ENCODE peak calls at places on chromosomes 3 and 15, in seven cellular contexts. L is H1, K is mesendoderm, G is SK-N-SH, Q is HCT116, U is left lung, O is thoracic aorta. W is an unnamed sample. For H3K36me3, the result is how much of the 10 kb centered on the place peaks cover.

GRCh38 chr15:19899021-19899824 is 642.4 kb downstream of the GOLGA6L6 start:
- DNase-seq in U (no peak), O (no peak), K (no peak), Q (no peak), L (no peak), G (no peak), W (no peak)

GRCh38 chr15:65286069-65286703 is 497 bp downstream of the PARP16 start:
- DNase-seq in U (no peak), K (no peak), O (no peak), L (peak), G (no peak), Q (no peak), W (no peak)

GRCh38 chr3:134034005-134034785 is 4.5 kb upstream of the SLCO2A1 start:
- DNase-seq in L (peak), O (no peak), U (no peak), Q (no peak), G (no peak), K (no peak), W (no peak)

GRCh38 chr3:13715961-13716360 is 163.9 kb downstream of the WNT7A start:
- DNase-seq in G (peak), Q (no peak), O (no peak), U (peak), K (no peak), L (no peak), W (no peak)

GRCh38 chr3:140420621-140421357 is 257.1 kb upstream of the TRIM42 start:
- DNase-seq in U (no peak), Q (no peak), G (no peak), L (no peak), O (no peak), K (peak), W (no peak)

GRCh38 chr3:184337315-184337714 is at the start of gene FAM131A:
- DNase-seq in Q (no peak), G (no peak), L (no peak), U (no peak), O (peak), K (no peak), W (peak)

GRCh38 chr15:87129916-87130315 is 1050.2 kb downstream of the AGBL1 start:
- DNase-seq in Q (no peak), U (no peak), G (no peak), O (no peak), L (no peak), K (no peak), W (no peak)

GRCh38 chr3:51340311-51340829 is 44.7 kb upstream of the MANF start:
- DNase-seq in L (peak), G (no peak), O (no peak), K (peak), U (no peak), Q (peak), W (peak)

GRCh38 chr3:29718661-29719065 is 437.8 kb downstream of the RBMS3 start:
- DNase-seq in Q (no peak), L (no peak), U (no peak), K (no peak), O (no peak), G (no peak), W (no peak)

GRCh38 chr3:182436547-182436946 is 356.8 kb upstream of the ATP11B start:
- DNase-seq in O (no peak), K (no peak), U (no peak), G (no peak), Q (no peak), L (no peak), W (no peak)

GRCh38 chr15:64343222-64343621 is 12.8 kb downstream of the CSNK1G1 start:
- DNase-seq in K (no peak), L (no peak), O (no peak), U (no peak), Q (no peak), G (no peak), W (no peak)

GRCh38 chr3:190877925-190878324 is 15.4 kb upstream of the GMNC start:
- DNase-seq in K (peak), U (no peak), Q (no peak), L (peak), G (peak), O (no peak), W (no peak)

GRCh38 chr3:154886437-154886836 is 193.7 kb upstream of the MME start:
- DNase-seq in U (no peak), Q (no peak), G (peak), L (no peak), K (peak), O (no peak), W (no peak)

GRCh38 chr3:116916836-116917235 is 207.3 kb downstream of the TUSC7 start:
- DNase-seq in O (no peak), K (no peak), L (no peak), Q (no peak), G (no peak), U (no peak), W (no peak)

GRCh38 chr3:168696119-168696518 is 600.4 kb upstream of the GOLIM4 start:
- DNase-seq in O (no peak), L (no peak), Q (no peak), K (no peak), U (no peak), G (no peak), W (no peak)

GRCh38 chr3:123026551-123027291 is 842 bp downstream of the SEMA5B start:
- DNase-seq in G (peak), K (peak), Q (no peak), L (peak), O (no peak), U (no peak), W (peak)

GRCh38 chr15:68312701-68313204 is 35.2 kb downstream of the FEM1B start:
- DNase-seq in K (no peak), G (peak), U (no peak), Q (no peak), O (no peak), L (peak), W (peak)

GRCh38 chr15:75081150-75081549 is 57.8 kb downstream of the PPCDC start:
- DNase-seq in K (no peak), Q (no peak), O (no peak), U (no peak), L (no peak), G (no peak), W (no peak)

GRCh38 chr3:20930034-20930433 is 744.0 kb upstream of the SGO1 start:
- DNase-seq in L (no peak), U (no peak), K (peak), G (peak), O (no peak), Q (no peak), W (no peak)

GRCh38 chr15:59203026-59203425 is 3.6 kb upstream of the LDHAL6B start:
- DNase-seq in L (no peak), Q (no peak), O (no peak), U (no peak), K (no peak), G (no peak), W (no peak)

GRCh38 chr15:59197459-59197858 is 9.2 kb upstream of the LDHAL6B start:
- DNase-seq in O (no peak), L (no peak), Q (no peak), K (no peak), U (no peak), G (no peak), W (no peak)

GRCh38 chr15:59200560-59200959 is 6.1 kb upstream of the LDHAL6B start:
- DNase-seq in O (no peak), U (no peak), Q (no peak), G (no peak), K (no peak), L (no peak), W (no peak)

GRCh38 chr15:59203572-59203971 is 3.1 kb upstream of the LDHAL6B start:
- DNase-seq in G (no peak), L (no peak), O (no peak), Q (no peak), U (no peak), K (no peak), W (no peak)

DNA sequence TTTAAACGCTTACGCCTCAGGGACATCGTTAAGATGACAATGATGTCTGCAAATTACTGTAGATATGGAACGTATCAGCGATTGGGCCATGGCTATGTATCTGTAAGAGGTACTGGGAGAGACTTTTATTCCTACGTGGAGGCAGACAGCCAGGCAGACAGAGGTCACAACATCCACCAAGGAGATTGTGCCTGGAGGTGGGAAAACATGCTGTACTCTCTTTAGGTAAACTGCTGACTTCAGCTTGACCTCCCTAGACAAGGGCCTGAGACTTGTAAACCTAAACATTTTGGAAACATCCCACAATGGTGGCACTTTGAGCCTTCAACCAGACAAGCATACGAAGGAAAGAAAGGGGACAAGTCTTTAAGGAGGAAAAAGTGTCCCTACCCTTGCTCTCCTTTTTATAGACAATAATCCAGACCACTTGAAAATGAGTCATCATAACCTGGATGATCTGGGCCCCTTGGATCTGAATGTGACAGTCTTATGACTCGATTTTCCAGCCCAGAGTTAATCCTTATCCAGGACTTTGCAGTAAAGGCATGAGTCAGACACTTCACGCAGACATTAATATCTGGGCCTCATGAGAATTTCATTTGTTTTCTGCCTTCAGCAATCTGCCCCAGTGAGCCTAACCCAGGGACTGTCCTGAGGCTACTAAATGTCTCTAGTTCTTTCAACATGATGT is 6.7 kb upstream of the LDHAL6B start:
- DNase-seq in G (no peak), K (no peak), U (no peak), O (no peak), Q (peak), L (no peak), W (no peak)
- H3K36me3 ChIP-seq in G (under half), K (under half), U (under half), O (under half), Q (under half), L (under half), W (under half)

GRCh38 chr3:177145402-177145801 is 51.9 kb downstream of the TBL1XR1 start:
- DNase-seq in K (no peak), Q (no peak), O (no peak), U (no peak), L (no peak), G (no peak), W (no peak)

GRCh38 chr3:177146646-177147045 is 50.6 kb downstream of the TBL1XR1 start:
- DNase-seq in K (no peak), Q (no peak), U (no peak), G (no peak), L (no peak), O (no peak), W (no peak)

GRCh38 chr3:177150218-177150916 is 46.9 kb downstream of the TBL1XR1 start:
- DNase-seq in K (no peak), G (no peak), O (no peak), L (no peak), U (no peak), Q (no peak), W (no peak)

GRCh38 chr3:177145954-177146353 is 51.3 kb downstream of the TBL1XR1 start:
- DNase-seq in K (no peak), U (no peak), Q (no peak), L (no peak), G (no peak), O (no peak), W (no peak)

GRCh38 chr3:177147790-177148189 is 49.5 kb downstream of the TBL1XR1 start:
- DNase-seq in Q (no peak), U (no peak), O (no peak), L (no peak), K (no peak), G (no peak), W (no peak)
- H3K36me3 ChIP-seq in Q (under half), U (under half), O (under half), L (under half), K (under half), G (under half), W (under half)

GRCh38 chr15:73572296-73572695 is 60.9 kb downstream of the NPTN start:
- DNase-seq in Q (no peak), L (no peak), K (no peak), G (no peak), O (no peak), U (no peak), W (no peak)

GRCh38 chr15:73573572-73573971 is 59.6 kb downstream of the NPTN start:
- DNase-seq in L (no peak), Q (no peak), U (no peak), O (no peak), K (no peak), G (no peak), W (peak)

GRCh38 chr15:73570355-73571032 is 62.7 kb downstream of the NPTN start:
- DNase-seq in O (no peak), G (no peak), Q (no peak), U (no peak), K (no peak), L (no peak), W (no peak)

GRCh38 chr15:73571346-73571745 is 61.8 kb downstream of the NPTN start:
- DNase-seq in K (no peak), U (no peak), G (no peak), O (no peak), Q (no peak), L (no peak), W (no peak)

GRCh38 chr15:73573071-73573470 is 60.1 kb downstream of the NPTN start:
- DNase-seq in O (no peak), L (no peak), G (no peak), Q (no peak), U (no peak), K (no peak), W (no peak)
- H3K36me3 ChIP-seq in O (half or more), L (under half), G (half or more), Q (under half), U (under half), K (under half), W (under half)

DNA sequence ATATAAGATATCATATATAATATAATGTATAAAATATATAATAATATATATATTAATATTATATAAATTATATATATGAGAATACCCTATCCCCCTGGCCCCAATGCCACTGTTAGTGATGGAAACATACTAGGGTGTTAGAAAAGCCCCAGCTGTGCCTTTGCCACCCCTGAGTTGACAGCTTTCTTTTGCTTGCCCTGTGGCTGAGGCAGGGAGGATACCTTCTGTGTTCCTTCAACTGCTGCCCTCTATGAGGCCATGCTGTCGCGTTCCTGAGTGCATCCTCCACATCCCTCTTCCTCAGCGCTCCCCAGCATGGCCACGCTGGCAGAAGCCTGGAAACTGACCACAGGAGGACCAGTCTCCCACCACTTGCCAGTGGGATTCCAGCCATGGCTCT is 26.3 kb downstream of the FAN1 start:
- DNase-seq in U (no peak), K (no peak), Q (no peak), G (no peak), L (no peak), O (no peak), W (no peak)
- H3K36me3 ChIP-seq in U (under half), K (under half), Q (under half), G (under half), L (under half), O (under half), W (under half)

GRCh38 chr3:37024092-37024491 is 30.8 kb downstream of the MLH1 start:
- DNase-seq in K (no peak), G (peak), O (no peak), L (no peak), Q (peak), U (no peak), W (no peak)
- H3K36me3 ChIP-seq in K (under half), G (half or more), O (under half), L (half or more), Q (under half), U (under half), W (under half)

GRCh38 chr3:9686050-9686384 is 17.6 kb upstream of the CPNE9 start:
- DNase-seq in O (no peak), Q (no peak), L (no peak), U (no peak), K (no peak), G (no peak), W (no peak)
- H3K36me3 ChIP-seq in O (half or more), Q (under half), L (under half), U (under half), K (under half), G (under half), W (under half)

DNA sequence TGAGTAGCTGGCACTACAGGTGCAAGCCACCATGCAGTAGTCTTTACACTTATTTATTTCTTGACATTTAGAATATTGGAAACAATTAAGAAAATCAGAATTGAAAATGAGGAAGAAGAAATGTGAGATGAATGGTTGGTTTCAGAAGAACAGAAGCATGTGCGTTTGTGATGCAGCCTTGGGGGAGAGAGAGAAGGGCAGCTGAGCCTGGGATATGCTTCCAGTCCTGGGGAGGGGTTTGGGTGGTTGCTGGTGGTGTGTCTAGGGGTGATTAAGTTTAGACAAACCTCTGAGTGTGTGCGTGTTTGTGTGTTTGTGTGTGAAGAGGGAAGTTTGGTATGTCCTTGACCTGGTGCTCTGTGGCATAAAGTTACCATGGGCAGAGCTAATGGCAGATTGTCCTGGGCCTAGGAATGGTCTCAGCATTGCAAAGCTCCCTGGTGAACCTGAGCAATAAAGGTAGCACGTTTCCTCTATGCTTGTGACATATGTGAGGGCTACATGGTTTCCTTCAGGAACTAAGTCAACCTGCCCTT is 35.6 kb downstream of the CTSH start:
- DNase-seq in O (no peak), Q (no peak), G (no peak), U (no peak), K (no peak), L (no peak), W (no peak)
- H3K36me3 ChIP-seq in O (under half), Q (under half), G (half or more), U (under half), K (under half), L (under half), W (under half)

DNA sequence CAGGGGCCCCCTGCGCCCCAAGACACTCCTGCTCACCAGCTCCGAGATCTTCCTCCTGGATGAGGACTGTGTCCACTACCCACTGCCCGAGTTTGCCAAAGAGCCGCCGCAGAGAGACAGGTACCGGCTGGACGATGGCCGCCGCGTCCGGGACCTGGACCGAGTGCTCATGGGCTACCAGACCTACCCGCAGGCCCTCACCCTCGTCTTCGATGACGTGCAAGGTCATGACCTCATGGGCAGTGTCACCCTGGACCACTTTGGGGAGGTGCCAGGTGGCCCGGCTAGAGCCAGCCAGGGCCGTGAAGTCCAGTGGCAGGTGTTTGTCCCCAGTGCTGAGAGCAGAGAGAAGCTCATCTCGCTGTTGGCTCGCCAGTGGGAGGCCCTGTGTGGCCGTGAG is 3.1 kb upstream of the STAB1 start:
- DNase-seq in Q (no peak), O (no peak), L (no peak), U (no peak), K (no peak), G (no peak), W (no peak)
- H3K36me3 ChIP-seq in Q (under half), O (half or more), L (under half), U (under half), K (under half), G (under half), W (under half)

GRCh38 chr3:48178072-48178471 is 10.1 kb downstream of the CDC25A start:
- DNase-seq in K (no peak), L (no peak), O (no peak), U (no peak), G (no peak), Q (no peak), W (no peak)
- H3K36me3 ChIP-seq in K (under half), L (half or more), O (under half), U (under half), G (half or more), Q (half or more), W (under half)

GRCh38 chr3:43792904-43793303 is 102.2 kb downstream of the ABHD5 start:
- DNase-seq in U (no peak), K (no peak), O (no peak), L (no peak), G (no peak), Q (no peak), W (no peak)

GRCh38 chr3:43791246-43791645 is 100.5 kb downstream of the ABHD5 start:
- DNase-seq in Q (no peak), K (no peak), G (no peak), O (no peak), U (no peak), L (no peak), W (no peak)

GRCh38 chr3:43789028-43789427 is 98.3 kb downstream of the ABHD5 start:
- DNase-seq in G (no peak), L (no peak), Q (no peak), O (no peak), K (no peak), U (no peak), W (no peak)

GRCh38 chr3:43790060-43790459 is 99.3 kb downstream of the ABHD5 start:
- DNase-seq in K (no peak), L (no peak), U (no peak), Q (no peak), G (no peak), O (no peak), W (no peak)

DNA sequence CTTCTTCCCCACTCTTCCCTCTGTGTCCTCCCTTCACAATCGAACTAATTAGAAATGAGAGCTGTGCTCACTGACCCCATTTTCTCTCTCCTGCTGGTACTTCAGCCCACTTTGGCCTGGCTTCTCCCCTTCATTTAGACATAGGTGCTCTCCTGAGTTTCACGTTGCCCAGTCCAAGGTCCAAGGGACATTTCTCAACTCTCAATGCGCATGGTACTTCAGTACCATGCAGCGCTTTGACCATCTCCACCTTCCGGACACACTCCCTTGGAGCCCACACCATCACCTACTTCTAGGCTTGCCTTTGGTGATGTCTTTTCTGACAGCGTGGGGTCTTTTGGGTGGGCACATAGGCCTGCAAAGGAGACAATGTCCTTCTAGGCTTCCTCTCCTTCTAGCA is 99.7 kb downstream of the ABHD5 start:
- DNase-seq in O (no peak), Q (no peak), L (no peak), K (no peak), G (no peak), U (no peak), W (no peak)
- H3K36me3 ChIP-seq in O (under half), Q (under half), L (under half), K (under half), G (under half), U (under half), W (under half)